ENCODE peak calls at places on chromosomes 16 and 17, in seven cellular contexts. O is CD8-positive, alpha-beta memory T cell; G is gastrocnemius medialis; C is neural progenitor cell; I is cardiac muscle cell; Q is right lobe of liver; B is CD8-positive, alpha-beta T cell. U is an unnamed sample.

GRCh38 chr17:42365136-42365535 is 23.1 kb downstream of the STAT3 start:
- DNase-seq in G (no peak), I (peak; percentile 84), C (no peak), O (no peak), Q (no peak), B (no peak), U (no peak)

GRCh38 chr16:13923703-13924298 is 3.8 kb downstream of the ERCC4 start:
- DNase-seq in B (no peak), G (no peak), Q (no peak), C (peak; percentile 56), O (no peak), I (peak; percentile 82), U (no peak)

GRCh38 chr16:73306901-73307413 is 259.0 kb upstream of the ZFHX3 start:
- DNase-seq in Q (no peak), I (no peak), O (no peak), B (no peak), G (no peak), C (no peak), U (no peak)

GRCh38 chr17:27502526-27503324 is 46.5 kb downstream of the KSR1 start:
- DNase-seq in O (no peak), G (no peak), B (no peak), I (peak; percentile 82), Q (no peak), C (no peak), U (no peak)

GRCh38 chr17:48624544-48625501 is 1.3 kb downstream of the HOXB9 start:
- DNase-seq in C (peak; percentile 65), B (no peak), I (no peak), Q (no peak), O (no peak), G (no peak), U (no peak)

GRCh38 chr17:74119960-74120359 is 83.5 kb upstream of the RPL38 start:
- DNase-seq in G (no peak), C (no peak), I (no peak), Q (no peak), B (no peak), O (no peak), U (no peak)

GRCh38 chr16:60945225-60945624 is 1091.0 kb downstream of the CDH8 start:
- DNase-seq in C (peak; percentile 79), O (no peak), Q (no peak), B (no peak), G (no peak), I (no peak), U (peak; percentile 6)

GRCh38 chr17:15921640-15922039 is 23.3 kb upstream of the ADORA2B start:
- DNase-seq in O (no peak), B (no peak), C (no peak), I (no peak), Q (no peak), G (no peak), U (no peak)

GRCh38 chr16:58614212-58614611 is 15.4 kb downstream of the CNOT1 start:
- DNase-seq in G (no peak), Q (no peak), B (no peak), C (no peak), O (no peak), I (peak; percentile 62), U (no peak)

GRCh38 chr16:8904018-8904430 is 21.9 kb downstream of the LITAFD start:
- DNase-seq in B (no peak), O (no peak), Q (no peak), I (no peak), C (no peak), G (peak; percentile 87), U (no peak)

GRCh38 chr16:8901318-8901861 is 19.2 kb downstream of the LITAFD start:
- DNase-seq in C (no peak), B (no peak), I (no peak), Q (no peak), G (no peak), O (no peak), U (no peak)

GRCh38 chr16:8900343-8900742 is 18.2 kb downstream of the LITAFD start:
- DNase-seq in Q (no peak), B (no peak), I (no peak), G (no peak), C (no peak), O (no peak), U (no peak)

GRCh38 chr16:8905168-8905762 is 23.1 kb downstream of the LITAFD start:
- DNase-seq in C (peak; percentile 50), Q (no peak), O (no peak), I (peak; percentile 59), G (no peak), B (no peak), U (no peak)

DNA sequence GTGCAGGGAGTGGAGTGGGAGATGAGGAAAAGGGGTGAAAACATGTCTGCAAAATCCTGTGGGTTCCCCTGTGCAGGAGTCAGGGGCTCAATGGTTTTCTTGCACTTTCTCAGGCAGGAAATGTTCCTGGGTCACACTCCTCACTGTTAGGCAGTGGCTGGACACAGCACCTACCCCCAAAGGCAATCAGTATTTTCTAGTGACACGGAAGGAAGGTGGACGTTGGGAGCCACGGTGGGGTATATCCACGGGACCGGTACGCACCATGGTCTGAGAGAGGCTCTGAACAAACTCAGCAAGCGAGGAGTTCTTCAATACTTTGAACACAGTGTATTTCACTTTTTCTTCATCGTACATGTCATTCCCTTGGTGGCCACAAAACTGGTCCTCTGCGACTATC is 20.9 kb downstream of the LITAFD start:
- DNase-seq in B (no peak), Q (no peak), O (no peak), I (no peak), G (no peak), C (no peak), U (no peak)
- H3K36me3 ChIP-seq in B (peaks cover 82% of the 10 kb centered on the region), Q (peaks cover 73% of the 10 kb centered on the region), O (peaks cover 89% of the 10 kb centered on the region), I (peaks cover 70% of the 10 kb centered on the region), G (peaks cover 10% of the 10 kb centered on the region), C (peaks cover 20% of the 10 kb centered on the region), U (peaks cover 100% of the 10 kb centered on the region)

GRCh38 chr16:57268804-57269800 is 15.4 kb downstream of the PLLP start:
- DNase-seq in Q (peak; percentile 35), B (no peak), O (no peak), I (peak; percentile 64), C (no peak), G (no peak), U (peak; percentile 62)

GRCh38 chr16:57271063-57271345 is 13.5 kb downstream of the PLLP start:
- DNase-seq in Q (peak; percentile 19), G (no peak), O (no peak), B (no peak), I (no peak), C (no peak), U (no peak)

GRCh38 chr16:57273359-57273758 is 11.1 kb downstream of the PLLP start:
- DNase-seq in B (no peak), O (no peak), G (no peak), Q (no peak), I (no peak), C (peak; percentile 75), U (no peak)

GRCh38 chr16:57271867-57272495 is 12.5 kb downstream of the PLLP start:
- DNase-seq in Q (peak; percentile 12), G (no peak), O (no peak), C (no peak), B (no peak), I (no peak), U (no peak)

DNA sequence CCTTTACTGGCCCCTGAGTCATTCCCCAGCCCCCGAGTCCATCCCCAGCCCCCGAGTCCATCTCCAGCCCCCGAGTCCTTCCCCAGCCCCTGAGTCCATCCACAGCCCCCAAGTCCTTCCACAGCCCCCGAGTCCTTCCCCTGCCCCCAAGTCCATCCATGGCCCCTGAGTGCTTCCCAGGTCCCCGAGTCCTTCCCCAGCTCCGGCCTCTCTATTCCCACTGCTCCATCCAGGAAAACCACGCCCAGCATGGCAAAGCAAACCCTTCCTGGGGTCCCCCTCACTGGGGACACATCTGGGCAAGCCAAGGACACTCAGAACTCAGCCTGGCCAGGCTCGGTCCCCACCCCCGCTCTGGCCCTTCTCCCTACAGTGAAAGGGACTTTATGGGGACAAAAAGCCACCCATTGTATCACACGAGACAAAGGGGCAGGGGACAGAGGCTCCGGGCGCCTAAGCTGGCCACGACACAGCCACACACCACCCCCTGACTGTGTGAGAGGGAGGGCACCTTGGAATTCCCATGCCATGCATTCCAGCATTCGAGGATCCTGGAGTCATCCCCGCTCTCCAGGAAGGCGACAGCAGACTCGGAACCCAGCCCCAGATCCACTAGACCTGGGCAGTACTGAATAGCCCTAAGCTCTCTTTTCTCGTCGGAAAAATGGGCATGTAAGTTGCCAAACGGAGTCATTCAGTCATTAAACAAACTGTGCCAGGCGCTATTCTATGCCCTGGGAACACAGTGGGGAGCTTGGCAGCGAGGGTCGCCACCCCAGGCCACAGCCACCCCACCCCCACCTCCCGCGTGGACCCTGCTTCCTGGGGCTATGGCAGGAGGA is 14.0 kb downstream of the PLLP start:
- DNase-seq in G (no peak), I (no peak), C (peak; percentile 74), O (no peak), Q (peak; percentile 20), B (no peak), U (no peak)
- H3K27ac ChIP-seq in G (no peak overlapping the region), I (peak overlapping the region; percentile 67), C (no peak overlapping the region), O (no peak overlapping the region), Q (no peak overlapping the region), B (no peak overlapping the region), U (no peak overlapping the region)

GRCh38 chr16:50674831-50675230 is 6.3 kb downstream of the SNX20 start:
- DNase-seq in G (no peak), C (no peak), Q (no peak), O (no peak), I (no peak), B (no peak), U (no peak)
- H3K4me3 ChIP-seq in G (no peak overlapping the region), C (no peak overlapping the region), Q (no peak overlapping the region), O (no peak overlapping the region), I (no peak overlapping the region), B (no peak overlapping the region), U (no peak overlapping the region)

GRCh38 chr17:2295575-2295974 is 8.0 kb downstream of the SMG6 start:
- DNase-seq in C (no peak), G (no peak), O (no peak), Q (no peak), B (no peak), I (no peak), U (no peak)
- H3K36me3 ChIP-seq in C (peaks cover 8% of the 10 kb centered on the region), G (no peaks in the 10 kb centered on the region), O (peaks cover 69% of the 10 kb centered on the region), Q (peaks cover 28% of the 10 kb centered on the region), B (peaks cover 52% of the 10 kb centered on the region), I (peaks cover 59% of the 10 kb centered on the region), U (no peaks in the 10 kb centered on the region)

DNA sequence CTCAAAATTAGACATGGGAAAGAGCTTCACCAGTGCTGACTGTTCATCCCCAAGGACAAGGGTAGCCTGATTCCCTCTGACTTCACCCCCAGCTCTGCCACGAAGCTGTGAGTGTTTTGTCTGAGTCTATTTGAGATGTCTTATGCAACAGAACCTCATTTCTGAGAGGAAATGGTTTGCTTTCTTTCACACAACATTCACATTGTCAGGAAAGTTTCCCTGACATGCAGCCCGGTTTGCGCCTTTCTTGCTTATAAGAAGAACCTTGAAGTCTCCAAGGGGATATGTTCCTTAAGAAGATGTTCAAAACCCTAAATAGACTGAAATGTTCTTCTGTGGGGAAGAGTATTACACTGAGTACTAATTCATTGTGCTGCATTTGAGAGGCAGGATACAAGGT is 300.5 kb upstream of the CCL2 start:
- DNase-seq in G (no peak), O (no peak), I (no peak), Q (no peak), C (no peak), B (no peak), U (no peak)
- H3K27ac ChIP-seq in G (no peak overlapping the region), O (no peak overlapping the region), I (no peak overlapping the region), Q (no peak overlapping the region), C (no peak overlapping the region), B (no peak overlapping the region), U (no peak overlapping the region)

GRCh38 chr17:78313735-78314648 is 45.9 kb downstream of the SOCS3 start:
- DNase-seq in O (peak; percentile 76), Q (peak; percentile 87), B (peak; percentile 69), G (peak; percentile 50), I (peak; percentile 79), C (peak; percentile 75), U (peak; percentile 72)
- H3K4me3 ChIP-seq in O (peak overlapping the region; percentile 26), Q (peak overlapping the region; percentile 56), B (peak overlapping the region; percentile 57), G (peak overlapping the region; percentile 48), I (peak overlapping the region; percentile 43), C (peak overlapping the region; percentile 61), U (peak overlapping the region; percentile 24)

U was measured in heart right ventricle.